ENCODE peak calls at places on chromosomes 7 and 10, in eight cellular contexts. X is T-helper 17 cell; K is activated naive CD8-positive, alpha-beta T cell treated with anti-CD3 and anti-CD28 coated beads, Interleukin-2, amount 10 ng/mL, durations not matched to agents 7 days and 5 days; M is right cardiac atrium; W is naive thymus-derived CD4-positive, alpha-beta T cell; T is stimulated activated memory B cell treated with anti-CD40 and anti-IgM and Interleukin-4, amounts not matched to agents 10 μg/mL and 1 μg/mL and 100 μg/mL, for 72 hours; B is SK-N-SH treated with all-trans-retinoic acid at 6 μM for 48 hours; Q is left ventricle myocardium superior. O is an unnamed sample.

GRCh38 chr7:151742713-151743480 is 134.0 kb downstream of the PRKAG2 start:
- ATAC-seq in Q (peak), K (no peak), W (peak), T (no peak), B (no peak), X (no peak), M (peak), O (no peak)

GRCh38 chr10:132982301-132982989 is 40.1 kb upstream of the CFAP46 start:
- ATAC-seq in B (no peak), Q (peak), X (no peak), K (no peak), W (no peak), T (no peak), M (peak), O (no peak)

GRCh38 chr7:80263321-80263720 is 128.7 kb downstream of the GNAI1 start:
- ATAC-seq in B (peak), K (no peak), Q (peak), M (peak), X (no peak), T (no peak), W (no peak), O (no peak)

GRCh38 chr7:141533149-141533949 is 17.9 kb upstream of the AGK start:
- ATAC-seq in K (peak), Q (peak), M (peak), X (peak), B (peak), T (no peak), W (peak), O (peak)

GRCh38 chr10:68121020-68121743 is 11.9 kb downstream of the MYPN start:
- ATAC-seq in X (no peak), Q (peak), W (no peak), B (no peak), K (no peak), M (no peak), T (no peak), O (no peak)

GRCh38 chr7:127976722-127977121 is 54.5 kb downstream of the LRRC4 start:
- ATAC-seq in B (no peak), K (no peak), T (no peak), W (no peak), Q (no peak), M (no peak), X (no peak), O (no peak)

GRCh38 chr7:50412958-50413357 is 37.2 kb downstream of the FIGNL1 start:
- ATAC-seq in B (no peak), T (no peak), Q (no peak), M (no peak), W (no peak), K (no peak), X (no peak), O (no peak)

GRCh38 chr7:36607741-36608140 is 116.6 kb downstream of the AOAH start:
- ATAC-seq in B (no peak), M (no peak), X (no peak), W (no peak), Q (no peak), T (no peak), K (no peak), O (no peak)

GRCh38 chr7:130008941-130009847 is 42.0 kb downstream of the ZC3HC1 start:
- ATAC-seq in X (no peak), K (no peak), W (no peak), B (peak), T (no peak), Q (peak), M (peak), O (peak)

GRCh38 chr10:66604195-66604594 is 321.6 kb upstream of the LRRTM3 start:
- ATAC-seq in K (no peak), X (no peak), M (no peak), B (no peak), T (no peak), Q (no peak), W (no peak), O (no peak)

GRCh38 chr10:11325817-11326216 is 285.6 kb downstream of the USP6NL start:
- ATAC-seq in W (no peak), B (no peak), T (no peak), M (no peak), X (no peak), K (no peak), Q (no peak), O (no peak)

GRCh38 chr10:114256822-114257221 is 17.8 kb downstream of the VWA2 start:
- ATAC-seq in B (no peak), T (no peak), Q (no peak), W (no peak), K (no peak), X (no peak), M (no peak), O (no peak)

O was measured in gastroesophageal sphincter.